ENCODE peak calls at places on chromosomes 5 and 9, in eight cellular contexts. W, K, Z, S, J, R, B and M are unnamed samples.

GRCh38 chr5:1561402-1561929 is 37.7 kb upstream of the LPCAT1 start:
- DNase-seq in W (no peak), K (no peak), Z (no peak), S (no peak), J (no peak), R (no peak), B (no peak), M (no peak)

GRCh38 chr5:53123702-53124101 is 14.1 kb upstream of the MOCS2 start:
- DNase-seq in W (no peak), K (no peak), Z (no peak), S (no peak), J (no peak), R (no peak), B (peak), M (no peak)

GRCh38 chr9:97575673-97576048 is 57.5 kb downstream of the TSTD2 start:
- DNase-seq in W (no peak), K (no peak), Z (no peak), S (no peak), J (no peak), R (no peak), B (no peak), M (no peak)

GRCh38 chr5:51384281-51384840 is 1.1 kb downstream of the ISL1 start:
- DNase-seq in W (no peak), K (no peak), Z (no peak), S (no peak), J (no peak), R (no peak), B (no peak), M (no peak)

GRCh38 chr9:136312436-136312835 is 8.5 kb upstream of the CCDC187 start:
- DNase-seq in W (no peak), K (no peak), Z (no peak), S (no peak), J (no peak), R (no peak), B (peak), M (no peak)

GRCh38 chr5:79408028-79408427 is 105.9 kb downstream of the HOMER1 start:
- DNase-seq in W (no peak), K (no peak), Z (no peak), S (no peak), J (no peak), R (no peak), B (no peak), M (no peak)

GRCh38 chr9:124389146-124389939 is 25.9 kb downstream of the PSMB7 start:
- DNase-seq in W (no peak), K (no peak), Z (no peak), S (no peak), J (no peak), R (no peak), B (no peak), M (no peak)

GRCh38 chr5:74318985-74319563 is 321.5 kb downstream of the ENC1 start:
- DNase-seq in W (no peak), K (no peak), Z (no peak), S (peak), J (no peak), R (no peak), B (no peak), M (no peak)

GRCh38 chr5:41057940-41058339 is 13.2 kb downstream of the MROH2B start:
- DNase-seq in W (no peak), K (no peak), Z (no peak), S (no peak), J (no peak), R (no peak), B (no peak), M (no peak)

GRCh38 chr5:78411596-78411995 is 51.2 kb downstream of the SCAMP1 start:
- DNase-seq in W (no peak), K (no peak), Z (no peak), S (no peak), J (no peak), R (no peak), B (no peak), M (no peak)

GRCh38 chr5:82417776-82418607 is 139.8 kb upstream of the RPS23 start:
- DNase-seq in W (peak), K (no peak), Z (no peak), S (no peak), J (no peak), R (no peak), B (no peak), M (no peak)

GRCh38 chr9:115042781-115043509 is 75.0 kb downstream of the TNC start:
- DNase-seq in W (peak), K (no peak), Z (no peak), S (no peak), J (peak), R (peak), B (no peak), M (no peak)

GRCh38 chr5:6660704-6661103 is 27.5 kb downstream of the SRD5A1 start:
- DNase-seq in W (no peak), K (no peak), Z (no peak), S (no peak), J (no peak), R (no peak), B (no peak), M (no peak)

GRCh38 chr9:26975728-26976707 is 19.8 kb downstream of the IFT74 start:
- DNase-seq in W (no peak), K (no peak), Z (no peak), S (no peak), J (no peak), R (no peak), B (peak), M (no peak)

GRCh38 chr5:78920604-78921003 is 64.5 kb downstream of the ARSB start:
- DNase-seq in W (no peak), K (no peak), Z (no peak), S (no peak), J (no peak), R (no peak), B (peak), M (no peak)

GRCh38 chr5:65480306-65480865 is 1.3 kb downstream of the ADAMTS6 start:
- DNase-seq in W (no peak), K (peak), Z (peak), S (no peak), J (peak), R (peak), B (peak), M (no peak)

GRCh38 chr9:105445203-105445881 is 2.5 kb upstream of the FSD1L start:
- DNase-seq in W (no peak), K (no peak), Z (peak), S (no peak), J (no peak), R (no peak), B (no peak), M (no peak)

GRCh38 chr5:141192110-141192725 is at the start of gene PCDHB10:
- DNase-seq in W (no peak), K (no peak), Z (no peak), S (no peak), J (no peak), R (no peak), B (peak), M (no peak)

GRCh38 chr9:93813687-93814560 is 141.2 kb downstream of the BARX1 start:
- DNase-seq in W (no peak), K (no peak), Z (no peak), S (no peak), J (no peak), R (no peak), B (no peak), M (no peak)

GRCh38 chr5:94402096-94402495 is 216.3 kb downstream of the KIAA0825 start:
- DNase-seq in W (no peak), K (no peak), Z (no peak), S (no peak), J (no peak), R (no peak), B (peak), M (no peak)

GRCh38 chr5:51278458-51279049 is 104.7 kb upstream of the ISL1 start:
- DNase-seq in W (no peak), K (no peak), Z (no peak), S (no peak), J (no peak), R (no peak), B (no peak), M (no peak)

GRCh38 chr5:1203968-1204692 is 2.7 kb downstream of the SLC6A19 start:
- DNase-seq in W (no peak), K (no peak), Z (no peak), S (no peak), J (no peak), R (no peak), B (no peak), M (no peak)

GRCh38 chr5:105506692-105507277 is 1944.2 kb upstream of the NUDT12 start:
- DNase-seq in W (no peak), K (no peak), Z (no peak), S (no peak), J (no peak), R (no peak), B (peak), M (no peak)

GRCh38 chr5:172637122-172637580 is 3.9 kb upstream of the NEURL1B start:
- DNase-seq in W (no peak), K (peak), Z (no peak), S (no peak), J (no peak), R (no peak), B (no peak), M (peak)

GRCh38 chr5:55509768-55510522 is 24.8 kb downstream of the PLPP1 start:
- DNase-seq in W (no peak), K (no peak), Z (no peak), S (no peak), J (no peak), R (no peak), B (peak), M (peak)

GRCh38 chr5:96381526-96381925 is 51.5 kb downstream of the PCSK1 start:
- DNase-seq in W (no peak), K (no peak), Z (no peak), S (no peak), J (no peak), R (no peak), B (no peak), M (no peak)

GRCh38 chr5:54611290-54611951 is 93.9 kb downstream of the SNX18 start:
- DNase-seq in W (no peak), K (no peak), Z (no peak), S (no peak), J (no peak), R (no peak), B (no peak), M (no peak)

GRCh38 chr5:18037718-18038117 is 403.5 kb downstream of the TAF11L14 start:
- DNase-seq in W (no peak), K (no peak), Z (no peak), S (no peak), J (no peak), R (no peak), B (peak), M (no peak)

GRCh38 chr5:119033135-119033534 is 37.8 kb upstream of the DMXL1 start:
- DNase-seq in W (no peak), K (no peak), Z (no peak), S (no peak), J (no peak), R (no peak), B (no peak), M (no peak)

GRCh38 chr9:111516061-111516465 is 8.9 kb upstream of the ZNF483 start:
- DNase-seq in W (no peak), K (no peak), Z (no peak), S (peak), J (peak), R (no peak), B (peak), M (peak)

GRCh38 chr5:16508730-16509531 is 43.3 kb upstream of the ZNF622 start:
- DNase-seq in W (no peak), K (peak), Z (peak), S (peak), J (no peak), R (no peak), B (peak), M (no peak)

GRCh38 chr9:93569775-93570174 is 6.6 kb upstream of the PHF2 start:
- DNase-seq in W (no peak), K (no peak), Z (no peak), S (no peak), J (no peak), R (no peak), B (no peak), M (no peak)

GRCh38 chr9:976258-976804 is at the start of gene DMRT3:
- DNase-seq in W (no peak), K (no peak), Z (no peak), S (no peak), J (no peak), R (no peak), B (no peak), M (no peak)

GRCh38 chr5:157328277-157328912 is 62.5 kb downstream of the CYFIP2 start:
- DNase-seq in W (peak), K (peak), Z (peak), S (peak), J (no peak), R (peak), B (peak), M (no peak)
- H3K4me3 ChIP-seq in W (peak), K (no peak), Z (no peak), S (peak), J (no peak), R (no peak), B (peak), M (no peak)

DNA sequence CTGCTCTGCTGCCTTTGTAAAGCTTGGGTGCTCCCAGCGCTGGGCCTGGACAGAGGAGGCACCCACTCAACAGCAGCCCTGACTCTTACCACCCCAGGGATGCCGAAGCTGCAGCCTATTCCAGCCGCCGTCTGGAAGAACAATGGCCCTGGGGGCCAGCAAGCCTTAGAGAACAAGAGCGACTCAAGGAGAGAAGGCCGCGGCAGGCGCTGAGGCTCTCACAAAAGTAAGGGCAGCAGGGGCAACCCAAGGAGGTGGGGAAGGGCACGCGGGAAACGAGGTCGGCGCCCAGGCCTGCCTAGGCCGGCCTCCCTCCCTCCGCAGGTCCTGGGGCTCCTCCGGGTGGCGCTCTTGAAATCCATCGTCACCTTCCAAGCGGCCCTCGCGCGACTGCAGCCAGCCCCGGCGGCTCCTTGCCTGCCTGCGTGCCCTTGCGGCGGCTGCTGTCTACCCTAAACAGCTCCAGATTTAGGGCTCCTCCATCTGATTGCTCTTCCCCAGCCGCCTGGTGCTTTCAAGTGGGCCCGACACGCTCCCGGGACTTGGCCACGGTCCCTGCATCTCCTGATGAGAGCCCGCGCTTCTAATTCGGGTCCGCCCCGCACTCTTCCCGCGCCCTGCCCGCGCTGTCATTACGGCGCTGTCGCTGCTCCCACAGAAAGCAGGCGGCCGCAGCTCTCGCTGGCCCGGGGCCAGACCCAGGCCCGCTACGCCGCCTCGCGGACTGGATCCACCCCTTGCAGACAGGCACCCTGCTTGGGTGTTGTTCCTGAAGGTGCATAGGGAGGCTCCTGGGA is 213.3 kb downstream of the SEMA6A start:
- DNase-seq in W (no peak), K (peak), Z (no peak), S (no peak), J (no peak), R (no peak), B (no peak), M (no peak)
- H3K4me3 ChIP-seq in W (peak), K (peak), Z (peak), S (no peak), J (no peak), R (no peak), B (no peak), M (no peak)

GRCh38 chr5:14863105-14863504 is 8.5 kb downstream of the ANKH start:
- DNase-seq in W (no peak), K (no peak), Z (no peak), S (no peak), J (no peak), R (no peak), B (no peak), M (no peak)

GRCh38 chr5:14864181-14864812 is 7.3 kb downstream of the ANKH start:
- DNase-seq in W (no peak), K (no peak), Z (no peak), S (no peak), J (no peak), R (no peak), B (peak), M (peak)

GRCh38 chr5:14859150-14859549 is 12.4 kb downstream of the ANKH start:
- DNase-seq in W (no peak), K (no peak), Z (no peak), S (no peak), J (no peak), R (no peak), B (no peak), M (no peak)

GRCh38 chr5:14859980-14860379 is 11.6 kb downstream of the ANKH start:
- DNase-seq in W (no peak), K (peak), Z (no peak), S (no peak), J (no peak), R (no peak), B (no peak), M (no peak)

DNA sequence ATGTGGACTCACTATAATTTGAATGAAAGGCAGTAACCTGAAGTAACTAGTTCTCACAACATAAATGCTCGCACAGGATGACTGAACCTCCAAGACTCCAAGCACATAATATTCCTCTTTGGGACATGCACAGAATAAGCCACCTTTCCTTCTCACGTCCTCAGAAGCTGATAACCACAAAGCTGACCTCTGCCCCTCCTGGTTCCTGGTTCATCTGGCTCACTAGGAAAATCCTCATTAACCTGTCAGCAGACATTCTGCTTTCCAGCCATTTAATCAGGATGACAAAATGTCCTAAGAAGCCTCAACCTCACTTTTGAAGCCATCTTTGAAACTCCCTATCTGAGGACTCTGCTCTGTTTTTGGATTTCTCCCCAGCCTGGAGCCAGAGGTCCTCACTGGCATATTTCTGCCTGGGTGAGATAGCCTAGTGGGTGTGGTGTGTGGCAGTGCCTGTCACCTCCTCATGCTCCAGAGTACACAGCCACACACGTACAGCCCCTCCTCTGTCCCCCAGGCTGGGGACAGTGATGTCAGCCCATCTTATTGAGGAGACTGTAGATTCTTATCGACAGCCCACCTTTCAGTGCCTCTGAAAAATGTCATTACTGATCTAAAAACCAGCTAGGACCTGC is 10.3 kb downstream of the ANKH start:
- DNase-seq in W (no peak), K (no peak), Z (no peak), S (no peak), J (no peak), R (no peak), B (no peak), M (no peak)
- H3K4me3 ChIP-seq in W (no peak), K (no peak), Z (no peak), S (no peak), J (no peak), R (no peak), B (no peak), M (no peak)

GRCh38 chr9:133529457-133529856 is 4.7 kb upstream of the MYMK start:
- DNase-seq in W (no peak), K (no peak), Z (no peak), S (no peak), J (no peak), R (no peak), B (no peak), M (no peak)

GRCh38 chr9:133528887-133529262 is 4.1 kb upstream of the MYMK start:
- DNase-seq in W (no peak), K (no peak), Z (no peak), S (no peak), J (no peak), R (no peak), B (no peak), M (no peak)

GRCh38 chr9:133526721-133527321 is 2.1 kb upstream of the MYMK start:
- DNase-seq in W (no peak), K (no peak), Z (no peak), S (no peak), J (no peak), R (no peak), B (no peak), M (no peak)

GRCh38 chr9:133527444-133527920 is 2.7 kb upstream of the MYMK start:
- DNase-seq in W (no peak), K (no peak), Z (no peak), S (no peak), J (no peak), R (no peak), B (no peak), M (no peak)

GRCh38 chr9:133528001-133528886 is 3.5 kb upstream of the MYMK start:
- DNase-seq in W (no peak), K (no peak), Z (no peak), S (no peak), J (no peak), R (no peak), B (no peak), M (no peak)
- H3K4me3 ChIP-seq in W (no peak), K (no peak), Z (no peak), S (no peak), J (no peak), R (no peak), B (no peak), M (no peak)

GRCh38 chr9:91060520-91061343 is 259.1 kb downstream of the SYK start:
- DNase-seq in W (peak), K (peak), Z (peak), S (peak), J (no peak), R (peak), B (peak), M (peak)
- H3K4me3 ChIP-seq in W (no peak), K (no peak), Z (no peak), S (peak), J (no peak), R (no peak), B (peak), M (no peak)